ENCODE peak calls at places on chromosomes 11 and 22, in six cellular contexts. One of them, this sample, is unnamed.

GRCh38 chr11:120834686-120835225 is 189.1 kb upstream of the TBCEL start:
- DNase-seq in H1: no peak
- DNase-seq in brain microvascular endothelial cell: no peak
- DNase-seq in RWPE2: no peak
- DNase-seq in GM12865: no peak
- DNase-seq in neural progenitor cell: peak
- DNase-seq in this sample: no peak

GRCh38 chr11:120648706-120649250 is 137.2 kb downstream of the GRIK4 start:
- DNase-seq in H1: no peak
- DNase-seq in brain microvascular endothelial cell: no peak
- DNase-seq in RWPE2: no peak
- DNase-seq in GM12865: no peak
- DNase-seq in neural progenitor cell: no peak
- DNase-seq in this sample: no peak

GRCh38 chr11:47915407-47916137 is 64.8 kb upstream of the PTPRJ start:
- DNase-seq in H1: no peak
- DNase-seq in brain microvascular endothelial cell: no peak
- DNase-seq in RWPE2: no peak
- DNase-seq in GM12865: peak
- DNase-seq in neural progenitor cell: no peak
- DNase-seq in this sample: no peak

GRCh38 chr11:19845633-19846032 is 133.0 kb downstream of the NAV2 start:
- DNase-seq in H1: no peak
- DNase-seq in brain microvascular endothelial cell: no peak
- DNase-seq in RWPE2: no peak
- DNase-seq in GM12865: no peak
- DNase-seq in neural progenitor cell: no peak
- DNase-seq in this sample: no peak

GRCh38 chr11:73249858-73250773 is 22.0 kb upstream of the P2RY6 start:
- DNase-seq in H1: no peak
- DNase-seq in brain microvascular endothelial cell: no peak
- DNase-seq in RWPE2: peak
- DNase-seq in GM12865: no peak
- DNase-seq in neural progenitor cell: no peak
- DNase-seq in this sample: no peak

GRCh38 chr22:25540128-25540790 is 24.2 kb upstream of the GRK3 start:
- DNase-seq in H1: no peak
- DNase-seq in brain microvascular endothelial cell: no peak
- DNase-seq in RWPE2: no peak
- DNase-seq in GM12865: no peak
- DNase-seq in neural progenitor cell: no peak
- DNase-seq in this sample: no peak

GRCh38 chr22:19260804-19261203 is 30.7 kb downstream of the CLTCL1 start:
- DNase-seq in H1: no peak
- DNase-seq in brain microvascular endothelial cell: no peak
- DNase-seq in RWPE2: no peak
- DNase-seq in GM12865: no peak
- DNase-seq in neural progenitor cell: no peak
- DNase-seq in this sample: no peak

GRCh38 chr11:110434952-110435779 is 5.4 kb downstream of the FDX1 start:
- DNase-seq in H1: no peak
- DNase-seq in brain microvascular endothelial cell: no peak
- DNase-seq in RWPE2: no peak
- DNase-seq in GM12865: peak
- DNase-seq in neural progenitor cell: no peak
- DNase-seq in this sample: no peak

GRCh38 chr11:27673979-27674663 is 26.1 kb downstream of the BDNF start:
- DNase-seq in H1: no peak
- DNase-seq in brain microvascular endothelial cell: no peak
- DNase-seq in RWPE2: no peak
- DNase-seq in GM12865: no peak
- DNase-seq in neural progenitor cell: no peak
- DNase-seq in this sample: no peak

GRCh38 chr11:73461335-73461840 is 85.2 kb downstream of the RELT start:
- DNase-seq in H1: no peak
- DNase-seq in brain microvascular endothelial cell: no peak
- DNase-seq in RWPE2: no peak
- DNase-seq in GM12865: no peak
- DNase-seq in neural progenitor cell: no peak
- DNase-seq in this sample: no peak

GRCh38 chr11:123159146-123159857 is 35.7 kb downstream of the CLMP start:
- DNase-seq in H1: no peak
- DNase-seq in brain microvascular endothelial cell: no peak
- DNase-seq in RWPE2: no peak
- DNase-seq in GM12865: peak
- DNase-seq in neural progenitor cell: no peak
- DNase-seq in this sample: no peak

GRCh38 chr22:49645257-49645656 is 182.4 kb downstream of the BRD1 start:
- DNase-seq in H1: no peak
- DNase-seq in brain microvascular endothelial cell: no peak
- DNase-seq in RWPE2: no peak
- DNase-seq in GM12865: no peak
- DNase-seq in neural progenitor cell: no peak
- DNase-seq in this sample: no peak

DNA sequence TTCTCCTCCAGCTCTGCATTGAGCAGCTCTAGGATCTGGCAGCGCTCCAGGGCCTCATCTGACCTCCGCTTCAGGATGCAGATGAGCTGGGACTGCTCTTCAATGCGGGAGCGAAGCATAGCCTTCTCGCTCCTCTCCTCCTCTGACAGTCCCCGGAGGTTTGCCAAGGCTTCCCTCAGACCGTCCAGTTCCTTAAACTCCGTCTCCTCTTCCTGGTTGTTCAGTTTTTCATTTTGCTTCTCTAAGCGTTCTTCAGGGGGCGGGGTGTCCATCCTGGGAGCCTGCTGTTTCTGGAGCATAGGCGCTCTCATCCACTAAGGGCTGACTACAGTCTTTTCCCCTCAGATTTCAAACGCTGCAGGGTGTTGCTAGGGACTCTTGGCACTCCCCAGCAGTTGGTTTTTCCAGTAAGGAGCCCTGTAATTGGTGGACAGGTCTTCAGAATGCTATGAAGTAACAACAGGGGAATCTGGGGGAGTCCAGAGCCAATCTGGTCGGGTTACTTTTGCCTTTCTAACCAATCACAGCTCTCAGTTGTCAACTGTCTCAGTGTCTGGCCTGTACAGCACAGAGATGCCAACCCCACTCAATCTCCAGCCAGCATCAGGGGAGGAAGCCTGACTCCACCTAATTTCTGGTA is at the start of gene CCDC89:
- DNase-seq in H1: no peak
- DNase-seq in brain microvascular endothelial cell: peak
- DNase-seq in RWPE2: no peak
- DNase-seq in GM12865: peak
- DNase-seq in neural progenitor cell: peak
- DNase-seq in this sample: no peak
- H3K4me3 ChIP-seq in H1: no peak
- H3K4me3 ChIP-seq in brain microvascular endothelial cell: peak
- H3K4me3 ChIP-seq in RWPE2: no peak
- H3K4me3 ChIP-seq in GM12865: no peak
- H3K4me3 ChIP-seq in neural progenitor cell: no peak
- H3K4me3 ChIP-seq in this sample: no peak

DNA sequence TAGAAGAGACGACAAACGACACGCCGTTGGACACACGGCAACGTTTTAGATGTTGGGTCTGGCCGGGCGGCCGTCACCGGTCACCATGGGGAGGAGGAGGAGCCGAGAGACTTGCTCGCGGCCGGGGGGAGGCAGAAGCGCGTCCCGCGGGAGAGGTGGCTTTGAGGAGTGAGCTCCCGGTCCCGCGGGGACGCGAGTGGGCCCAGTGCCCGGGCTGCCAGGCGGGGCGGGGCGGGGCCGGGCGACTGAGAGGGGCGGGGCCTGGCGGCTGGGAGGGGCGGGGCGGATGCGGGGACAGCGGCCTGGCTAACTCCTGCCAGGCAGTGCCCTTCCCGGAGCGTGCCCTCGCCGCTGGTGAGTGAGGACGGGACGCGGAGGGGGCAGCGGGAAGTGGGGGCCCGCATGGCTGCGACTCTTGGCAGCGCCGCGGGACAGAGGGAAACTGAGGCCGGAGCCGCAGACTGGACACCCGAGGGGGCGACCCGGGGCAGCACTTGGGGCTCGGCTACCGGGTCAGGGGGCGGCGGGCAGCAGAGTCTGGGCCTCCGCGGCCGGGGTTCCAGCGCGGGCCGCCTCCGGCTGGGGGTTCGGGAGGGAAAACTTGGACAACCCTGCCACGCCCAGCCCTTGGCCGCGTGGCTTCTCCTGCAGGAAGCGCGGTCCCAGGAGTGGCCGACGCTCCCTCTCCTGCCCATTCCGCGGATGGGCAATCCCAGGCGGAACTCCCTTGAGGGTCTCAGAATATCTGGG is at the start of gene TSPO:
- DNase-seq in H1: no peak
- DNase-seq in brain microvascular endothelial cell: no peak
- DNase-seq in RWPE2: peak
- DNase-seq in GM12865: peak
- DNase-seq in neural progenitor cell: peak
- DNase-seq in this sample: no peak
- TF ChIP-seq CTCF in H1: no peak
- TF ChIP-seq CTCF in brain microvascular endothelial cell: no peak
- TF ChIP-seq CTCF in RWPE2: no peak
- TF ChIP-seq CTCF in GM12865: no peak
- TF ChIP-seq CTCF in neural progenitor cell: no peak
- TF ChIP-seq CTCF in this sample: no peak

GRCh38 chr11:128941573-128942271 is 949 bp downstream of the TP53AIP1 start:
- DNase-seq in H1: no peak
- DNase-seq in brain microvascular endothelial cell: no peak
- DNase-seq in RWPE2: no peak
- DNase-seq in GM12865: no peak
- DNase-seq in neural progenitor cell: no peak
- DNase-seq in this sample: no peak

GRCh38 chr11:128942272-128942612 is 429 bp downstream of the TP53AIP1 start:
- DNase-seq in H1: no peak
- DNase-seq in brain microvascular endothelial cell: no peak
- DNase-seq in RWPE2: no peak
- DNase-seq in GM12865: no peak
- DNase-seq in neural progenitor cell: no peak
- DNase-seq in this sample: no peak

GRCh38 chr11:128939591-128939990 is 3.1 kb downstream of the TP53AIP1 start:
- DNase-seq in H1: no peak
- DNase-seq in brain microvascular endothelial cell: no peak
- DNase-seq in RWPE2: no peak
- DNase-seq in GM12865: no peak
- DNase-seq in neural progenitor cell: no peak
- DNase-seq in this sample: no peak

GRCh38 chr11:128940156-128940555 is 2.5 kb downstream of the TP53AIP1 start:
- DNase-seq in H1: no peak
- DNase-seq in brain microvascular endothelial cell: no peak
- DNase-seq in RWPE2: no peak
- DNase-seq in GM12865: no peak
- DNase-seq in neural progenitor cell: no peak
- DNase-seq in this sample: no peak

GRCh38 chr11:128940603-128941002 is 2.1 kb downstream of the TP53AIP1 start:
- DNase-seq in H1: no peak
- DNase-seq in brain microvascular endothelial cell: no peak
- DNase-seq in RWPE2: no peak
- DNase-seq in GM12865: no peak
- DNase-seq in neural progenitor cell: no peak
- DNase-seq in this sample: no peak
- H3K4me3 ChIP-seq in H1: no peak
- H3K4me3 ChIP-seq in brain microvascular endothelial cell: no peak
- H3K4me3 ChIP-seq in RWPE2: no peak
- H3K4me3 ChIP-seq in GM12865: no peak
- H3K4me3 ChIP-seq in neural progenitor cell: no peak
- H3K4me3 ChIP-seq in this sample: no peak

GRCh38 chr11:2074266-2074825 is 64.8 kb downstream of the IGF2 start:
- DNase-seq in H1: no peak
- DNase-seq in brain microvascular endothelial cell: no peak
- DNase-seq in RWPE2: no peak
- DNase-seq in GM12865: no peak
- DNase-seq in neural progenitor cell: peak
- DNase-seq in this sample: no peak
- TF ChIP-seq CTCF in H1: peak
- TF ChIP-seq CTCF in brain microvascular endothelial cell: peak
- TF ChIP-seq CTCF in RWPE2: no peak
- TF ChIP-seq CTCF in GM12865: peak
- TF ChIP-seq CTCF in neural progenitor cell: peak
- TF ChIP-seq CTCF in this sample: peak

GRCh38 chr22:46066691-46067090 is 83.6 kb upstream of the PPARA start:
- DNase-seq in H1: no peak
- DNase-seq in brain microvascular endothelial cell: no peak
- DNase-seq in RWPE2: no peak
- DNase-seq in GM12865: no peak
- DNase-seq in neural progenitor cell: no peak
- DNase-seq in this sample: no peak
- H3K4me3 ChIP-seq in H1: no peak
- H3K4me3 ChIP-seq in brain microvascular endothelial cell: no peak
- H3K4me3 ChIP-seq in RWPE2: peak
- H3K4me3 ChIP-seq in GM12865: no peak
- H3K4me3 ChIP-seq in neural progenitor cell: no peak
- H3K4me3 ChIP-seq in this sample: no peak